ENCODE peak calls at places on chromosomes 2 and 18, in ten cellular contexts. One of them, this sample, is unnamed.

GRCh38 chr18:29892960-29893558 is 1149.5 kb downstream of the DSC3 start:
- DNase-seq in ELF-1: no peak
- DNase-seq in activated effector memory CD4-positive, alpha-beta T cell treated with anti-CD3 and anti-CD28 coated beads, Interleukin-2, amount 50 U/mL, for 16 hours: no peak
- DNase-seq in cardiac fibroblast: peak
- DNase-seq in HCEC 1CT: peak
- DNase-seq in NCI-H510A: no peak
- DNase-seq in pancreas: no peak
- DNase-seq in astrocyte: no peak
- DNase-seq in IMR-90: no peak
- DNase-seq in DMS 273 treated with DMSO at 0.1 percent for 48 hours: no peak
- DNase-seq in this sample: peak

GRCh38 chr2:11967946-11968465 is 221.6 kb downstream of the LPIN1 start:
- DNase-seq in ELF-1: no peak
- DNase-seq in activated effector memory CD4-positive, alpha-beta T cell treated with anti-CD3 and anti-CD28 coated beads, Interleukin-2, amount 50 U/mL, for 16 hours: no peak
- DNase-seq in cardiac fibroblast: peak
- DNase-seq in HCEC 1CT: no peak
- DNase-seq in NCI-H510A: no peak
- DNase-seq in pancreas: no peak
- DNase-seq in astrocyte: peak
- DNase-seq in IMR-90: peak
- DNase-seq in DMS 273 treated with DMSO at 0.1 percent for 48 hours: peak
- DNase-seq in this sample: peak

GRCh38 chr2:31428001-31428418 is 13.5 kb upstream of the XDH start:
- DNase-seq in ELF-1: peak
- DNase-seq in activated effector memory CD4-positive, alpha-beta T cell treated with anti-CD3 and anti-CD28 coated beads, Interleukin-2, amount 50 U/mL, for 16 hours: no peak
- DNase-seq in cardiac fibroblast: peak
- DNase-seq in HCEC 1CT: peak
- DNase-seq in NCI-H510A: no peak
- DNase-seq in pancreas: no peak
- DNase-seq in astrocyte: no peak
- DNase-seq in IMR-90: peak
- DNase-seq in DMS 273 treated with DMSO at 0.1 percent for 48 hours: no peak
- DNase-seq in this sample: no peak

GRCh38 chr2:85505551-85506238 is 33.3 kb upstream of the MAT2A start:
- DNase-seq in ELF-1: no peak
- DNase-seq in activated effector memory CD4-positive, alpha-beta T cell treated with anti-CD3 and anti-CD28 coated beads, Interleukin-2, amount 50 U/mL, for 16 hours: no peak
- DNase-seq in cardiac fibroblast: no peak
- DNase-seq in HCEC 1CT: no peak
- DNase-seq in NCI-H510A: no peak
- DNase-seq in pancreas: no peak
- DNase-seq in astrocyte: no peak
- DNase-seq in IMR-90: no peak
- DNase-seq in DMS 273 treated with DMSO at 0.1 percent for 48 hours: no peak
- DNase-seq in this sample: no peak

GRCh38 chr2:173681891-173682655 is 283.1 kb downstream of the SP3 start:
- DNase-seq in ELF-1: no peak
- DNase-seq in activated effector memory CD4-positive, alpha-beta T cell treated with anti-CD3 and anti-CD28 coated beads, Interleukin-2, amount 50 U/mL, for 16 hours: no peak
- DNase-seq in cardiac fibroblast: no peak
- DNase-seq in HCEC 1CT: no peak
- DNase-seq in NCI-H510A: no peak
- DNase-seq in pancreas: no peak
- DNase-seq in astrocyte: no peak
- DNase-seq in IMR-90: no peak
- DNase-seq in DMS 273 treated with DMSO at 0.1 percent for 48 hours: no peak
- DNase-seq in this sample: no peak

GRCh38 chr2:173629076-173629475 is 274.4 kb downstream of the CDCA7 start:
- DNase-seq in ELF-1: no peak
- DNase-seq in activated effector memory CD4-positive, alpha-beta T cell treated with anti-CD3 and anti-CD28 coated beads, Interleukin-2, amount 50 U/mL, for 16 hours: no peak
- DNase-seq in cardiac fibroblast: no peak
- DNase-seq in HCEC 1CT: no peak
- DNase-seq in NCI-H510A: no peak
- DNase-seq in pancreas: no peak
- DNase-seq in astrocyte: no peak
- DNase-seq in IMR-90: no peak
- DNase-seq in DMS 273 treated with DMSO at 0.1 percent for 48 hours: no peak
- DNase-seq in this sample: no peak

GRCh38 chr2:26605195-26605968 is 35.8 kb downstream of the CIB4 start:
- DNase-seq in ELF-1: peak
- DNase-seq in activated effector memory CD4-positive, alpha-beta T cell treated with anti-CD3 and anti-CD28 coated beads, Interleukin-2, amount 50 U/mL, for 16 hours: peak
- DNase-seq in cardiac fibroblast: peak
- DNase-seq in HCEC 1CT: peak
- DNase-seq in NCI-H510A: no peak
- DNase-seq in pancreas: no peak
- DNase-seq in astrocyte: peak
- DNase-seq in IMR-90: peak
- DNase-seq in DMS 273 treated with DMSO at 0.1 percent for 48 hours: no peak
- DNase-seq in this sample: no peak

GRCh38 chr2:173869830-173870229 is 95.3 kb downstream of the SP3 start:
- DNase-seq in ELF-1: no peak
- DNase-seq in activated effector memory CD4-positive, alpha-beta T cell treated with anti-CD3 and anti-CD28 coated beads, Interleukin-2, amount 50 U/mL, for 16 hours: no peak
- DNase-seq in cardiac fibroblast: no peak
- DNase-seq in HCEC 1CT: no peak
- DNase-seq in NCI-H510A: no peak
- DNase-seq in pancreas: no peak
- DNase-seq in astrocyte: no peak
- DNase-seq in IMR-90: no peak
- DNase-seq in DMS 273 treated with DMSO at 0.1 percent for 48 hours: no peak
- DNase-seq in this sample: no peak

GRCh38 chr2:33064349-33064801 is 117.6 kb downstream of the LTBP1 start:
- DNase-seq in ELF-1: no peak
- DNase-seq in activated effector memory CD4-positive, alpha-beta T cell treated with anti-CD3 and anti-CD28 coated beads, Interleukin-2, amount 50 U/mL, for 16 hours: no peak
- DNase-seq in cardiac fibroblast: no peak
- DNase-seq in HCEC 1CT: no peak
- DNase-seq in NCI-H510A: no peak
- DNase-seq in pancreas: no peak
- DNase-seq in astrocyte: peak
- DNase-seq in IMR-90: no peak
- DNase-seq in DMS 273 treated with DMSO at 0.1 percent for 48 hours: no peak
- DNase-seq in this sample: no peak

GRCh38 chr2:60553992-60554648 is 666 bp upstream of the BCL11A start:
- DNase-seq in ELF-1: peak
- DNase-seq in activated effector memory CD4-positive, alpha-beta T cell treated with anti-CD3 and anti-CD28 coated beads, Interleukin-2, amount 50 U/mL, for 16 hours: peak
- DNase-seq in cardiac fibroblast: no peak
- DNase-seq in HCEC 1CT: peak
- DNase-seq in NCI-H510A: no peak
- DNase-seq in pancreas: peak
- DNase-seq in astrocyte: peak
- DNase-seq in IMR-90: no peak
- DNase-seq in DMS 273 treated with DMSO at 0.1 percent for 48 hours: no peak
- DNase-seq in this sample: no peak